ENCODE peak calls at places on chromosomes 4 and X, in six cellular contexts. L, B, Q, F, O and X are unnamed samples.

GRCh38 chrX:275476-275966 is 5.7 kb upstream of the PLCXD1 start:
- DNase-seq in O (no peak), F (no peak), L (no peak), Q (no peak), B (no peak), X (no peak)

GRCh38 chrX:102154900-102155805 is 624 bp downstream of the BEX5 start:
- DNase-seq in F (no peak), L (no peak), Q (no peak), B (peak; percentile 26), O (no peak), X (no peak)

GRCh38 chr4:114890773-114891172 is 222.6 kb downstream of the NDST4 start:
- DNase-seq in O (no peak), L (no peak), Q (no peak), F (no peak), B (no peak), X (no peak)

GRCh38 chr4:87337361-87337760 is 14.7 kb upstream of the HSD17B13 start:
- DNase-seq in O (no peak), F (no peak), Q (no peak), L (no peak), B (no peak), X (no peak)

GRCh38 chr4:149752729-149753128 is 62.9 kb downstream of the IQCM start:
- DNase-seq in L (no peak), F (no peak), O (no peak), B (no peak), Q (no peak), X (no peak)

GRCh38 chrX:139826065-139827044 is 106.5 kb downstream of the ATP11C start:
- DNase-seq in B (no peak), F (no peak), O (no peak), L (no peak), Q (no peak), X (no peak)

GRCh38 chr4:32268949-32269348 is 1548.8 kb downstream of the PCDH7 start:
- DNase-seq in O (no peak), Q (no peak), B (no peak), L (no peak), F (no peak), X (no peak)

GRCh38 chr4:19230906-19231305 is 1020.8 kb upstream of the SLIT2 start:
- DNase-seq in F (no peak), B (no peak), Q (no peak), L (no peak), O (no peak), X (no peak)

GRCh38 chr4:23001478-23001877 is 308.7 kb downstream of the GBA3 start:
- DNase-seq in B (no peak), L (no peak), F (no peak), Q (no peak), O (peak; percentile 10), X (no peak)

GRCh38 chr4:140427104-140427918 is at the start of gene CLGN:
- DNase-seq in O (peak; percentile 86), Q (peak; percentile 63), F (peak; percentile 82), L (peak; percentile 2), B (peak; percentile 38), X (no peak)

GRCh38 chr4:90081432-90082195 is 45.6 kb upstream of the CCSER1 start:
- DNase-seq in B (no peak), L (no peak), F (no peak), Q (no peak), O (no peak), X (no peak)

GRCh38 chr4:90074322-90074886 is 52.8 kb upstream of the CCSER1 start:
- DNase-seq in B (no peak), Q (no peak), L (no peak), O (no peak), F (no peak), X (no peak)

GRCh38 chr4:90080116-90080515 is 47.1 kb upstream of the CCSER1 start:
- DNase-seq in L (no peak), B (no peak), Q (no peak), F (no peak), O (no peak), X (no peak)

GRCh38 chr4:90084277-90084966 is 42.8 kb upstream of the CCSER1 start:
- DNase-seq in F (no peak), L (no peak), Q (no peak), O (no peak), B (no peak), X (no peak)

GRCh38 chr4:90078440-90078839 is 48.8 kb upstream of the CCSER1 start:
- DNase-seq in B (no peak), O (no peak), F (no peak), Q (no peak), L (no peak), X (no peak)
- TF ChIP-seq EP300 in B (no peak), O (no peak), F (no peak), Q (no peak), L (no peak), X (no peak)

DNA sequence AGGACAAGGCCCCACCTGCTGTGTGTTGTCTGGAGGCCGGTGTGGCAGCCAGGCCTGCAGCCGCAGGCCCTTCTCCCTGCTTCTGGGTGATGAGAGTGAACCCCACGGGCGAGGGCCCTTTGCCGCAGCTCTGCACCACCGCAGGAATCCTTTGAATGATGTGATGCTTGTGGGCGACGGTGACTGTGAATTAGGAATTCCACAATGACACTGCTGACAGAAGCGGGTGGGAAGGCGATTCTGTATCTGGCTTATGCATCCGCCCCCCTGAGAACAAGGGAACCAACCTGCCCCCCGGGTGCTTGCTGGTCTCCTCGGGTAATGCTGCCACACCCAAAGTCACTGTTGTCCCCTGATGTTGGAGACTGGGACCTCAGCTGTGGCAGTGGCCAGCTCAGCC is 19.5 kb upstream of the MAN2B2 start:
- DNase-seq in F (no peak), B (no peak), O (no peak), Q (no peak), L (no peak), X (no peak)
- TF ChIP-seq EP300 in F (no peak), B (no peak), O (no peak), Q (no peak), L (no peak), X (no peak)

GRCh38 chr4:151766691-151767090 is 5.9 kb upstream of the GATB start:
- DNase-seq in L (no peak), Q (no peak), B (no peak), O (no peak), F (no peak), X (no peak)

DNA sequence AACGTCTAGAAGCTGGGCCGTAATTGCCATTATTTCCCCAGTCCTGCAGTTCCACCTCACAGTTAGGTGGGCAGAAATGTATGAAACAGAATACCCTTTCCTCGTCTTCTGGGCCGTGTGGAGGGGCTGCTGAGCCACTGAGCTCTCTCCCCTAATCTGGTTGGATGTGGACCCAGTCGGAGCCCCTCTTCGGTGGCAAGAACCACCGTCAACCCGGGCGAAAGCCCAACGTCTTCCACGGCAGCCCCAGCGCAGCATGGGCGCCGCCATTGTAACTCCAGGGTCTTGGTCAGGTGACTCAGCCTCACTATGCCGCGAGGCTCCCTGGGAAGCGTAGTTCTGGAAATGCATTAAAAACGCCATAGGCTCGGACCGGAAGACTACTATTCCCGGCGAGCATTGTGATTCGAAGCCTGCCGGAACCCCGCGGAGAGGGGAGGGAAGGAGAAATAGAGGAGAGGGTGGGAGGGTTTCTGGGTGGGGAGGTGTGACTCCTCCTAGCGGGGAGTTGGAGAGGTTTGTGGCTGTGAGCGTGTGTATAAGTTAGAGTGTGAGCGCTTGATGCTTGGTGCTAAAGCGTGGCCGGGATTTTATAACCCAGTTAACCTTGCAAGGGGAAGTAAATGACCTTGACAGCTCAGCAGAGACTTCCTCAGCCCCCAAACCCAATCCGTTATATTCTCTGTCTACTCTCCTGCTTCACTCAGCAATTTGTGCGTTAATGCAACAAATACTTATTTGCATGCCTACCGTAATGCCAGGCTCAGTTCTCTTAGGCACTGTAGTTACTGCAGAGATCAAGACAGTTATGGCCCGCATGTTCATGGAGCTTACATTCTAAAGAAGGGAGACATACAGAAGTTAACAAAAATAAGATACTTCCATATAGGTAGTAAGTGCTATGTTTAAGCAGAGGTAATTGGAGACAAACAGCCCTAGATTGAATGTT is at the start of gene GATB:
- DNase-seq in O (peak; percentile 94), L (peak; percentile 92), F (peak; percentile 96), B (peak; percentile 89), Q (peak; percentile 85), X (peak; percentile 97)
- TF ChIP-seq EP300 in O (no peak), L (no peak), F (no peak), B (no peak), Q (no peak), X (no peak)

DNA sequence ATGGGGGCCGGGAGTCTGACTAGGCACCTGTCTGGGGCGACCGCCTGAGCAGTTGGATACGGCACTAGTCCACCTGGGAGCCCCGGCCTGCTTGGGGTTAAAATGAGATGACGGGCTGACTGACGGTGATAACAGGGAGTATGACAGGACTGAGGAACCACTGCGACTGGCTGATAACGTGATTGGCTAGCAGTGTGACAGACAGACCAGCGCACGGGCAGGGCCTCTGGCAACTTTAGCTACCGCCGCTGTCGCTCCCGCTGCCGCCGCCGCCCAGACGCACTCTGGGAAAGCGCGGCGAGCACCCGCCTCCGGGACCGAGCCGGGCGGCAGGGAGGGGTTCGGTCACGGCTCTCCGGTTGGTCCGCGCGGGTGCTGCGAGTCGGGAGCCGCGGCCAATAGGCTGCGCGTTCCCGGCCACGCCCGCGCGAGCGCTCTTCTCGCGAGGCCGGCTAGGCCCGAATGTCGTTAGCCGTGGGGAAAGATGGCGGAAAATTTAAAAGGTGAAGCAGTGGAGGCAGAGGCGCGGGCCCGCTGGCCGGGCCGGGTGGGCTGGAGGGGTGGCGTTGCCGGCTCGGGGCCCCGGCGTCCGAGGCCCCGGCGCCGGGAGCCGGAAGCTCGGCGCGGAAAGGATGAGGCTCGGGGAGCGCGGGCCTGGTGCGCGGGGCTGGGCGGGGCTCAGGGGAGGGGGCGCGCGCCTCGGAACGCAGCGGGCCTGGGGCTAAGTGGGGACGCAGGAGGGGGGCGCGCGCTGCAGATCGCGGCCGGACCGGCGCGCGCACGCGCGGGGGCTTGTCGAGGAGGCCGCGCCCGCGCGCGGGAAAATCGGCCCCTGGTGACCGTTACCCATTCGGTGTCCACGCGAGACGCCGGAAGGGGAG is at the start of gene SUV39H1:
- DNase-seq in L (peak; percentile 45), F (peak; percentile 94), B (peak; percentile 86), O (peak; percentile 93), Q (peak; percentile 85), X (peak; percentile 94)
- TF ChIP-seq EP300 in L (no peak), F (no peak), B (no peak), O (peak; percentile 41), Q (no peak), X (no peak)

GRCh38 chrX:45513042-45513441 is 312.4 kb upstream of the DIPK2B start:
- DNase-seq in Q (no peak), O (no peak), F (no peak), L (no peak), B (no peak), X (no peak)
- TF ChIP-seq EP300 in Q (no peak), O (no peak), F (no peak), L (no peak), B (no peak), X (no peak)